ENCODE peak calls at places on chromosomes 1 and 21, in five cellular contexts. J is H1, D is mesenchymal stem cell, G is H9, B is IMR-90. P is an unnamed sample.

GRCh38 chr1:182348916-182349747 is 42.5 kb downstream of the GLUL start:
- DNase-seq in D (no peak), J (no peak), G (no peak), B (no peak), P (no peak)

GRCh38 chr1:245679796-245680195 is 525.0 kb downstream of the KIF26B start:
- DNase-seq in J (no peak), G (peak; percentile 15), B (no peak), D (no peak), P (no peak)

GRCh38 chr1:221335161-221336101 is 406.5 kb downstream of the DUSP10 start:
- DNase-seq in B (peak; percentile 69), J (no peak), D (peak; percentile 98), G (no peak), P (peak; percentile 42)

GRCh38 chr1:219882116-219882515 is 46.2 kb downstream of the SLC30A10 start:
- DNase-seq in G (no peak), D (no peak), J (no peak), B (no peak), P (no peak)

GRCh38 chr1:3423245-3423829 is 31.1 kb upstream of the ARHGEF16 start:
- DNase-seq in D (no peak), G (no peak), B (no peak), J (no peak), P (no peak)

GRCh38 chr1:236176337-236177336 is 34.3 kb downstream of the GPR137B start:
- DNase-seq in B (peak; percentile 40), D (no peak), G (no peak), J (no peak), P (no peak)

GRCh38 chr21:21085206-21085605 is 87.0 kb downstream of the NCAM2 start:
- DNase-seq in J (no peak), D (no peak), B (no peak), G (no peak), P (no peak)

GRCh38 chr1:180860535-180860934 is 52.2 kb upstream of the KIAA1614 start:
- DNase-seq in D (no peak), G (no peak), J (no peak), B (no peak), P (no peak)

GRCh38 chr1:237032029-237032428 is 10.0 kb upstream of the RYR2 start:
- DNase-seq in G (peak; percentile 62), B (no peak), D (no peak), J (peak; percentile 49), P (no peak)

GRCh38 chr1:85746777-85747176 is 38.5 kb upstream of the ZNHIT6 start:
- DNase-seq in G (no peak), B (no peak), J (no peak), D (no peak), P (no peak)

GRCh38 chr1:173862769-173863223 is 5.0 kb downstream of the GAS5 start:
- DNase-seq in B (no peak), G (peak; percentile 59), J (no peak), D (no peak), P (no peak)

GRCh38 chr1:213119794-213120193 is 68.8 kb downstream of the RPS6KC1 start:
- DNase-seq in G (no peak), J (no peak), D (no peak), B (no peak), P (no peak)

GRCh38 chr1:46152021-46152420 is 19.6 kb upstream of the PIK3R3 start:
- DNase-seq in B (peak; percentile 88), G (no peak), J (no peak), D (peak; percentile 44), P (no peak)

GRCh38 chr1:108592030-108592759 is 32.3 kb downstream of the EEIG2 start:
- DNase-seq in B (no peak), G (no peak), D (peak; percentile 63), J (no peak), P (no peak)

GRCh38 chr1:206686486-206687249 is 2.0 kb downstream of the MAPKAPK2 start:
- DNase-seq in B (no peak), G (no peak), D (no peak), J (no peak), P (no peak)

GRCh38 chr1:111475706-111476105 is 1.9 kb downstream of the C1orf162 start:
- DNase-seq in D (no peak), B (no peak), J (no peak), G (no peak), P (no peak)

GRCh38 chr1:47323475-47324105 is 9.6 kb upstream of the STIL start:
- DNase-seq in B (no peak), G (no peak), D (no peak), J (no peak), P (no peak)

GRCh38 chr1:101283443-101283842 is 46.6 kb downstream of the S1PR1 start:
- DNase-seq in J (no peak), D (no peak), G (no peak), B (no peak), P (no peak)

GRCh38 chr1:162141273-162142023 is 72.0 kb downstream of the NOS1AP start:
- DNase-seq in G (no peak), B (peak; percentile 42), D (peak; percentile 43), J (no peak), P (no peak)

GRCh38 chr21:44434936-44435635 is 20.2 kb upstream of the LRRC3 start:
- DNase-seq in B (no peak), J (no peak), G (peak; percentile 23), D (no peak), P (no peak)

GRCh38 chr21:41947596-41948403 is 6.0 kb downstream of the C2CD2 start:
- DNase-seq in B (peak; percentile 43), G (no peak), J (no peak), D (no peak), P (no peak)

GRCh38 chr1:110018396-110018795 is 16.0 kb upstream of the STRIP1 start:
- DNase-seq in J (no peak), B (no peak), G (no peak), D (no peak), P (no peak)

GRCh38 chr1:220124542-220124941 is 30.6 kb downstream of the IARS2 start:
- DNase-seq in B (peak; percentile 71), D (peak; percentile 23), J (no peak), G (no peak), P (no peak)

GRCh38 chr1:175129182-175129581 is 61.5 kb downstream of the TNN start:
- DNase-seq in J (no peak), D (peak; percentile 54), B (peak; percentile 39), G (no peak), P (no peak)

GRCh38 chr1:101338714-101339430 is 102.1 kb downstream of the S1PR1 start:
- DNase-seq in B (no peak), J (no peak), G (no peak), D (no peak), P (no peak)

GRCh38 chr1:231937013-231937754 is 310.6 kb downstream of the DISC1 start:
- DNase-seq in J (no peak), B (no peak), G (no peak), D (no peak), P (no peak)

GRCh38 chr1:201912832-201913231 is 24.1 kb downstream of the SHISA4 start:
- DNase-seq in J (no peak), D (peak; percentile 56), G (no peak), B (peak; percentile 73), P (no peak)

GRCh38 chr21:32508558-32508957 is 76.8 kb downstream of the TCP10L start:
- DNase-seq in G (no peak), B (no peak), J (no peak), D (no peak), P (no peak)

GRCh38 chr1:245258271-245258920 is 103.6 kb downstream of the KIF26B start:
- DNase-seq in B (no peak), G (no peak), D (no peak), J (no peak), P (no peak)

GRCh38 chr21:32698286-32698685 is 29.5 kb downstream of the SYNJ1 start:
- DNase-seq in B (no peak), G (no peak), J (no peak), D (no peak), P (no peak)

GRCh38 chr1:16165548-16165947 is 9.7 kb upstream of the EPHA2 start:
- DNase-seq in B (no peak), J (no peak), D (no peak), G (no peak), P (no peak)

GRCh38 chr1:227317541-227318002 is 720 bp downstream of the CDC42BPA start:
- DNase-seq in B (peak; percentile 61), G (peak; percentile 71), J (peak; percentile 17), D (peak; percentile 84), P (peak; percentile 52)
- H3K18ac ChIP-seq in B (peak overlapping the region; percentile 71), G (peak overlapping the region; percentile 61), J (peak overlapping the region; percentile 33), D (peak overlapping the region; percentile 95), P (peak overlapping the region; percentile 91)

GRCh38 chr1:155918660-155919059 is 7.5 kb upstream of the RIT1 start:
- DNase-seq in D (no peak), J (no peak), G (no peak), B (no peak), P (no peak)
- H3K18ac ChIP-seq in D (no peak overlapping the region), J (no peak overlapping the region), G (no peak overlapping the region), B (no peak overlapping the region), P (no peak overlapping the region)

GRCh38 chr1:247415423-247416361 is at the start of gene NLRP3:
- DNase-seq in D (no peak), G (peak; percentile 41), J (no peak), B (no peak), P (no peak)
- H3K18ac ChIP-seq in D (no peak within 1 kb of the TSS), G (no peak within 1 kb of the TSS), J (no peak within 1 kb of the TSS), B (no peak within 1 kb of the TSS), P (peak within 1 kb of the TSS; percentile 7)

GRCh38 chr1:60923287-60924110 is 158.9 kb upstream of the NFIA start:
- DNase-seq in G (no peak), J (no peak), B (no peak), D (no peak), P (no peak)

GRCh38 chr1:60922304-60922703 is 160.1 kb upstream of the NFIA start:
- DNase-seq in B (no peak), G (no peak), J (no peak), D (no peak), P (no peak)

GRCh38 chr1:60918867-60919266 is 163.5 kb upstream of the NFIA start:
- DNase-seq in J (no peak), D (no peak), B (no peak), G (no peak), P (no peak)

GRCh38 chr1:60921175-60921574 is 161.2 kb upstream of the NFIA start:
- DNase-seq in G (no peak), D (no peak), B (no peak), J (no peak), P (no peak)

GRCh38 chr1:60920561-60920960 is 161.8 kb upstream of the NFIA start:
- DNase-seq in G (no peak), B (no peak), D (no peak), J (no peak), P (no peak)
- H3K18ac ChIP-seq in G (no peak overlapping the region), B (no peak overlapping the region), D (no peak overlapping the region), J (peak overlapping the region; percentile 38), P (no peak overlapping the region)

GRCh38 chr1:2093636-2094035 is 43.4 kb downstream of the PRKCZ start:
- DNase-seq in J (no peak), B (no peak), G (no peak), D (no peak), P (no peak)

GRCh38 chr1:2093055-2093454 is 42.8 kb downstream of the PRKCZ start:
- DNase-seq in J (no peak), G (no peak), D (no peak), B (no peak), P (no peak)

GRCh38 chr1:2089051-2089450 is 38.8 kb downstream of the PRKCZ start:
- DNase-seq in J (no peak), D (no peak), B (no peak), G (no peak), P (no peak)

GRCh38 chr1:2090216-2090890 is 40.1 kb downstream of the PRKCZ start:
- DNase-seq in G (no peak), D (no peak), J (no peak), B (no peak), P (no peak)

GRCh38 chr1:2091611-2092604 is 41.7 kb downstream of the PRKCZ start:
- DNase-seq in J (no peak), B (no peak), D (no peak), G (peak; percentile 82), P (peak; percentile 42)
- H3K18ac ChIP-seq in J (no peak overlapping the region), B (no peak overlapping the region), D (no peak overlapping the region), G (no peak overlapping the region), P (peak overlapping the region; percentile 35)